ENCODE peak calls at places on chromosomes 16 and 17, in four cellular contexts. U is mammary epithelial cell, Z is astrocyte, W is right cardiac atrium. P is an unnamed sample.

GRCh38 chr16:396605-397004 is 394 bp upstream of the NME4 start:
- DNase-seq in U (no peak), Z (peak; percentile 35), W (peak; percentile 82), P (no peak)

GRCh38 chr17:40598021-40598927 is 33.0 kb upstream of the CCR7 start:
- DNase-seq in U (no peak), W (no peak), Z (no peak), P (peak; percentile 42)

GRCh38 chr16:78275420-78275819 is 176.0 kb downstream of the WWOX start:
- DNase-seq in W (no peak), U (no peak), Z (no peak), P (no peak)

GRCh38 chr17:57938061-57938502 is 17.1 kb downstream of the CUEDC1 start:
- DNase-seq in Z (no peak), W (no peak), U (no peak), P (no peak)

GRCh38 chr17:36926701-36927100 is 10.6 kb upstream of the LHX1 start:
- DNase-seq in U (no peak), W (no peak), Z (no peak), P (no peak)

GRCh38 chr16:30570621-30571443 is 682 bp downstream of the ZNF688 start:
- DNase-seq in Z (no peak), U (peak; percentile 19), W (peak; percentile 75), P (no peak)

GRCh38 chr16:154223-155030 is 2.0 kb downstream of the HBZ start:
- DNase-seq in Z (peak; percentile 29), U (peak; percentile 46), W (peak; percentile 45), P (no peak)

GRCh38 chr16:15493416-15494181 is 59.2 kb downstream of the BMERB1 start:
- DNase-seq in U (no peak), Z (peak; percentile 93), W (no peak), P (no peak)

GRCh38 chr17:31446195-31446967 is 54.9 kb downstream of the RAB11FIP4 start:
- DNase-seq in U (no peak), W (no peak), Z (no peak), P (no peak)

GRCh38 chr17:48575066-48575582 is 3.0 kb downstream of the HOXB4 start:
- DNase-seq in U (peak; percentile 51), Z (peak; percentile 83), W (no peak), P (no peak)

GRCh38 chr16:50209548-50210265 is 56.6 kb downstream of the TENT4B start:
- DNase-seq in U (no peak), W (no peak), Z (no peak), P (no peak)

GRCh38 chr17:17313350-17313991 is 10.3 kb downstream of the NT5M start:
- DNase-seq in U (peak; percentile 45), W (peak; percentile 54), Z (no peak), P (no peak)

GRCh38 chr17:18179221-18179620 is 4.4 kb upstream of the ALKBH5 start:
- DNase-seq in U (no peak), W (no peak), Z (no peak), P (no peak)

GRCh38 chr16:70018254-70018653 is 67.1 kb downstream of the CLEC18A start:
- DNase-seq in Z (peak; percentile 8), W (no peak), U (peak; percentile 27), P (no peak)

GRCh38 chr17:61235821-61236197 is 163.8 kb upstream of the TBX2 start:
- DNase-seq in Z (peak; percentile 66), U (peak; percentile 38), W (no peak), P (no peak)

GRCh38 chr16:11187522-11187921 is 68.5 kb downstream of the SOCS1 start:
- DNase-seq in W (no peak), Z (no peak), U (no peak), P (no peak)

GRCh38 chr17:59361386-59361785 is 29.9 kb downstream of the YPEL2 start:
- DNase-seq in W (no peak), U (peak; percentile 86), Z (peak; percentile 96), P (no peak)

GRCh38 chr17:5545051-5545987 is 39.0 kb downstream of the NLRP1 start:
- DNase-seq in U (peak; percentile 24), Z (peak; percentile 52), W (no peak), P (peak; percentile 28)

GRCh38 chr17:5184284-5184683 is 7.4 kb downstream of the ZNF594 start:
- DNase-seq in U (no peak), W (no peak), Z (no peak), P (no peak)

GRCh38 chr17:8799851-8800212 is 667 bp upstream of the MFSD6L start:
- DNase-seq in W (no peak), U (no peak), Z (no peak), P (no peak)

GRCh38 chr17:67026341-67026740 is 18.0 kb upstream of the CACNG1 start:
- DNase-seq in W (no peak), U (no peak), Z (peak; percentile 39), P (no peak)

GRCh38 chr17:68800731-68801130 is 154.5 kb downstream of the ABCA8 start:
- DNase-seq in U (no peak), W (no peak), Z (peak; percentile 16), P (no peak)

GRCh38 chr16:82425661-82426060 is 201.1 kb upstream of the CDH13 start:
- DNase-seq in Z (no peak), W (no peak), U (peak; percentile 24), P (no peak)

GRCh38 chr16:51286272-51286671 is 135.2 kb upstream of the SALL1 start:
- DNase-seq in W (no peak), U (no peak), Z (no peak), P (no peak)

GRCh38 chr17:56593741-56594527 is 435 bp downstream of the NOG start:
- DNase-seq in Z (peak; percentile 69), W (peak; percentile 88), U (peak; percentile 79), P (no peak)

GRCh38 chr16:12539185-12539929 is 264.3 kb downstream of the CPPED1 start:
- DNase-seq in W (no peak), U (peak; percentile 60), Z (peak; percentile 71), P (no peak)

GRCh38 chr17:76529643-76530488 is 7.6 kb downstream of the CYGB start:
- DNase-seq in U (peak; percentile 38), Z (peak; percentile 30), W (peak; percentile 98), P (peak; percentile 92)

GRCh38 chr17:44149750-44150329 is 8.1 kb downstream of the HROB start:
- DNase-seq in U (no peak), W (no peak), Z (no peak), P (no peak)

GRCh38 chr17:57948555-57949420 is 6.4 kb downstream of the CUEDC1 start:
- DNase-seq in Z (peak; percentile 98), U (peak; percentile 99), W (peak; percentile 74), P (no peak)

GRCh38 chr17:44069974-44070454 is 521 bp upstream of the G6PC3 start:
- DNase-seq in W (no peak), Z (no peak), U (peak; percentile 45), P (no peak)

DNA sequence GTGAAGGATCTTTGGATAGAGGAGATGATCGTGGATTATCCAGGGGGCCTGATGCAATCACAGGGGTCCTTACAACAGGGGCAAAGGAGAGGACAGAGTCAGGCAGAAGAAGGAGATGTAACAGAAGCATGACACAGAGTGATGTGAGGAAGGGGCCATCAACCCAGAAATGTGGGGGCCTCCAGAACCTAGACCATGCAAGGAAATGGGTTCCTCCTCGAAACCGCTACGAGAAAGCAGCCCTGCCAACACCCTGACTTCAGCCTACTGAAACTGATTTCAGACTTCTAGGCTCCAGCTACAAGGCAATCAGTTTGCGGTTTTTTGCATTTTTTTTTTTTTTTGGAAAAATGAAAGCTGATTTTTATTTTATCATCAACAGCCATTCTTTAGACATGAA is 34.0 kb downstream of the ZFHX3 start:
- DNase-seq in W (no peak), U (no peak), Z (no peak), P (no peak)
- H3K27ac ChIP-seq in W (no peak overlapping the region), U (no peak overlapping the region), Z (no peak overlapping the region), P (no peak overlapping the region)

DNA sequence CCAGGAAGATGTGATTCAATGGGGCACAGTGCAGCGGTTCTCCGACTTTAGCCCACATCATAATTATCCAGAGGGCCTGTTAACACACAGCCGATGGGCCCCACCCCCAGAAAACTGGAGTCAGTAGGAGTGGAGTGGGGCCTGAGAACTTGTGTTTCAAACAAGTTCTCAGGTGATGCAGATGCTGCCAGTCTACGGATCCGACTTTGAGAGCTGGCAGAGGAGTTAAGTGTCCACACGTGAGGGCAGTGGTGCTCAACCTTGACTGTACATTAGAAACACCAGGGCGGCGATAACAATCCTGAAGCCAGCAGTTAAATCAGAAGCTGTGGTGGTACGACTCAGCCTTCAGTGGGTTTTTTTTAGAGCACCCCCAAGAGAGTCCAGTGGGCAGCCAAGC is 75.0 kb downstream of the GPRC5B start:
- DNase-seq in U (no peak), Z (no peak), W (peak; percentile 29), P (no peak)
- H3K4me1 ChIP-seq in U (peaks cover 3% of the 10 kb centered on the region), Z (peaks cover 14% of the 10 kb centered on the region), W (no peaks in the 10 kb centered on the region), P (peaks cover 22% of the 10 kb centered on the region)

GRCh38 chr17:73269791-73270190 is 8.1 kb upstream of the CPSF4L start:
- DNase-seq in Z (no peak), W (peak; percentile 5), U (no peak), P (no peak)
- H3K27ac ChIP-seq in Z (no peak overlapping the region), W (no peak overlapping the region), U (no peak overlapping the region), P (no peak overlapping the region)

GRCh38 chr16:89290472-89290871 is 73.0 kb downstream of the ZNF778 start:
- DNase-seq in U (no peak), W (peak; percentile 25), Z (no peak), P (no peak)

GRCh38 chr16:89287777-89288576 is 70.5 kb downstream of the ZNF778 start:
- DNase-seq in W (peak; percentile 43), Z (no peak), U (no peak), P (no peak)

GRCh38 chr16:89289428-89290395 is 72.2 kb downstream of the ZNF778 start:
- DNase-seq in W (peak; percentile 88), Z (peak; percentile 15), U (peak; percentile 39), P (peak; percentile 76)

GRCh38 chr16:89288577-89288844 is 71.0 kb downstream of the ZNF778 start:
- DNase-seq in U (no peak), W (no peak), Z (no peak), P (no peak)

GRCh38 chr16:89288966-89289365 is 71.5 kb downstream of the ZNF778 start:
- DNase-seq in Z (no peak), U (no peak), W (peak; percentile 46), P (no peak)
- H3K4me1 ChIP-seq in Z (no peaks in the 10 kb centered on the region), U (no peaks in the 10 kb centered on the region), W (peaks cover 8% of the 10 kb centered on the region), P (peaks cover 11% of the 10 kb centered on the region)

DNA sequence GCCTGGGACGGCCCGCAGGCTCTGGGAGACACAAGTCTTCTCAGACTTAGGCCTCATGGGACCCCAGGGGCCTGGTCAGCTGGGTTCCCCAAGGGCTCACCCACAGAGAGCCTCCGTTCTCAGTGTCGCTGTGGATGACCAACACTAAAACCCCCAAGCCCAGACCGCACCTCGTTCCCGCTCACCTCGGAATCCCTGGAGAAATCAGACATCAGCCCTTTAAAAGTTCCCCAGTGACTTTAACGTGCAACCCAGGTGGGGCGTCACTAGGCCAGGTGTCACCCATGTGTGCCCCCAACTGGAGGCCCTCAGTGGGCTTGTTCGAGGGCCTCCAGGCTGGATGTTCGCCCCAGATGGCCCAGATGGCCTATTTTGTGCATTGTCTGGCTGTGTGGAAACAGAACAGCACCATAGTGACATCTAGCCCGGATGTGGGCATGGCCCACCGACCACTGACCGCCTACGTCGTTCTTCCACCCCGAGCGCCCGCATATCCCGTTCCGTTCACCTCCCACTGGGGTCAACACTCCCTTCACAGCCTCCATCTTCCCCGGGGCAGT is 52.3 kb upstream of the DNAH17 start:
- DNase-seq in U (no peak), Z (no peak), W (peak; percentile 38), P (no peak)
- H3K27ac ChIP-seq in U (no peak overlapping the region), Z (no peak overlapping the region), W (no peak overlapping the region), P (no peak overlapping the region)